ENCODE peak calls at places on chromosomes 1 and 21, in four cellular contexts. P, X, H and B are unnamed samples.

GRCh38 chr1:37033355-37034291 is 692 bp downstream of the GRIK3 start:
- DNase-seq in P (no peak), X (no peak), H (no peak), B (no peak)

GRCh38 chr1:12230549-12231275 is 882 bp downstream of the VPS13D start:
- DNase-seq in P (no peak), X (peak; percentile 64), H (peak; percentile 62), B (no peak)

GRCh38 chr1:54404939-54405880 is 984 bp downstream of the SSBP3 start:
- DNase-seq in P (no peak), X (peak; percentile 66), H (peak; percentile 38), B (no peak)

GRCh38 chr1:2594001-2594640 is 7.5 kb downstream of the PRXL2B start:
- DNase-seq in P (no peak), X (peak; percentile 80), H (peak; percentile 76), B (no peak)

GRCh38 chr21:44802396-44803153 is 955 bp upstream of the UBE2G2 start:
- DNase-seq in P (no peak), X (peak; percentile 61), H (no peak), B (no peak)

GRCh38 chr1:19113362-19114092 is 96.5 kb downstream of the UBR4 start:
- DNase-seq in P (peak; percentile 58), X (peak; percentile 34), H (peak; percentile 62), B (peak; percentile 6)

GRCh38 chr1:36771222-36771621 is 263.1 kb downstream of the GRIK3 start:
- DNase-seq in P (no peak), X (no peak), H (no peak), B (no peak)

GRCh38 chr1:29096255-29096896 is 27.3 kb downstream of the TMEM200B start:
- DNase-seq in P (no peak), X (no peak), H (no peak), B (no peak)

GRCh38 chr1:35650416-35650815 is 9.1 kb upstream of the PSMB2 start:
- DNase-seq in P (no peak), X (no peak), H (no peak), B (no peak)

GRCh38 chr1:21451981-21452411 is 12.1 kb downstream of the NBPF3 start:
- DNase-seq in P (no peak), X (peak; percentile 40), H (no peak), B (no peak)

GRCh38 chr1:226989081-226989747 is 49.1 kb downstream of the COQ8A start:
- DNase-seq in P (no peak), X (no peak), H (peak; percentile 57), B (no peak)

GRCh38 chr1:232667094-232667780 is 37.3 kb upstream of the SIPA1L2 start:
- DNase-seq in P (no peak), X (no peak), H (no peak), B (no peak)

GRCh38 chr1:239744851-239745250 is 346.8 kb upstream of the FMN2 start:
- DNase-seq in P (no peak), X (no peak), H (no peak), B (no peak)

GRCh38 chr1:232508161-232508661 is 121.7 kb downstream of the SIPA1L2 start:
- DNase-seq in P (peak; percentile 9), X (no peak), H (no peak), B (no peak)

GRCh38 chr21:34617753-34618339 is 2.9 kb upstream of the RCAN1 start:
- DNase-seq in P (no peak), X (no peak), H (no peak), B (no peak)

DNA sequence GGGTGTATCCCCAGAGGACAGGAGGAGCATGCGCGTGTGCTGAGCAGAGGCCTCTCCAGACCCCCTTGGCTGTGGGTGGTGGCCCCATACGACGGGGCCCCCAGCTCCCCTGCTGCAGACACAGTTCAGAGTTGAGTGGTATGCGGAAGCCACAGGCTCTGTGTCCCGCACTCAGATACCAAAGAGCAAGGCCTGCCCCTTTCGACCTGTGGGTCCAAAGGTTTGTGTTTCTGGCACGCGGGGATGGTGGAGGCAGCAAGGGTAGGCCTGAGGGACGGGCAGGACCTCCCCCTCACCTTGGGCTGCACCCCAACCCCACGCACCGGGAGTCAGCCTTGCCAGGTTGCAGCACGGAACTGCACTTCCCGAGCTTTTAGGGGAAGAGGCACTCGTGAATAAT is at the start of gene KCNAB2:
- DNase-seq in P (no peak), X (no peak), H (no peak), B (no peak)
- TF ChIP-seq CTCF in P (no peak), X (no peak), H (no peak), B (no peak)

GRCh38 chr21:23886828-23887708 is 1720.2 kb downstream of the MRPL39 start:
- DNase-seq in P (no peak), X (no peak), H (no peak), B (no peak)

GRCh38 chr21:23890652-23891051 is 1716.6 kb downstream of the MRPL39 start:
- DNase-seq in P (no peak), X (no peak), H (no peak), B (no peak)

GRCh38 chr21:23887709-23888303 is 1719.5 kb downstream of the MRPL39 start:
- DNase-seq in P (no peak), X (no peak), H (no peak), B (no peak)
- H3K4me3 ChIP-seq in P (no peak overlapping the region), X (no peak overlapping the region), H (no peak overlapping the region), B (no peak overlapping the region)

DNA sequence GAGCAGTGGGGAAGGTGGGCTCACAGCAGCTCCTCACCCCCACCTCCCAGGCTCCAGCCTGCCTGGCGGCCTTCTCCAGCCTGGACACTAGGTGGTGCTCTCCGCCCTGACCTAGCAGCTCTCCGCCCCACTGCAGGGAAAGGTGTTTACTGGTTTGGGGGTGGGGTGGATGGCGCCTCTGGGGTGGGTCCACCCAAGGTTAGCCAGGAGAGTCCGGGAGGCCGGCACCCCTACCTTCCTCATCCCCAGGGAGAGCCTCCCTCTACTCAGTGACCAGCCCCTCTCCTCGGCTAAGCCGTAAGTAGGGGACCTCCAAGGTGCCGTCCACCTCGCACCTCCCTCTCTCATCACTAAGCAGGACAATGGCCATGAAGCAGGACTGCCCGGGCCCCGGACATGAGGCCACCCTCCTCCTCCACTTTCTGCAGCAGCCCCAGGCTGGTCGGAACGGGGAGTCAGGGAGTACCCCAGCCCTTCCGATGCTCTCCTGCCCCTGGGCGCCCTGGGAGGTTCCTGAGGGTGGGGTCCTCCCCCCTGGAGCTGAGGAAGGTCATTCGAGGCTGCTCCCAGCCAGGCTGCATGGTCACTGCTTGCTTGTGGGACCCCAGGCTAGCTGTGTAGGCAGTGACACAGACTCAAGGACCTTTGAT is 101.4 kb upstream of the VAMP3 start:
- DNase-seq in P (peak; percentile 45), X (peak; percentile 48), H (peak; percentile 49), B (no peak)
- TF ChIP-seq CTCF in P (peak; percentile 70), X (peak; percentile 76), H (peak; percentile 59), B (peak; percentile 71)

GRCh38 chr1:156421062-156421938 is 52.3 kb downstream of the RHBG start:
- DNase-seq in P (peak; percentile 83), X (peak; percentile 77), H (peak; percentile 78), B (peak; percentile 19)
- H3K4me3 ChIP-seq in P (peak overlapping the region; percentile 61), X (no peak overlapping the region), H (no peak overlapping the region), B (no peak overlapping the region)